ENCODE peak calls at places on chromosome 15, in nine cellular contexts. One of them, this sample, is unnamed.
A peak's percentile ranks its signal among the peaks of the same experiment; 100 is the strongest.

GRCh38 chr15:56794150-56794922 is 61.0 kb upstream of the ZNF280D start:
- DNase-seq in left lung: no peak
- DNase-seq in mucosa of descending colon: no peak
- DNase-seq in fibroblast of lung: peak; percentile 75
- DNase-seq in PC-3: no peak
- DNase-seq in left ventricle myocardium inferior: no peak
- DNase-seq in heart right ventricle: no peak
- DNase-seq in upper lobe of right lung: no peak
- DNase-seq in lower lobe of right lung: no peak
- DNase-seq in this sample: no peak

GRCh38 chr15:55587321-55588069 is 650 bp downstream of the PYGO1 start:
- DNase-seq in PC-3: peak; percentile 28
- DNase-seq in left lung: no peak
- DNase-seq in fibroblast of lung: peak; percentile 53
- DNase-seq in mucosa of descending colon: no peak
- DNase-seq in upper lobe of right lung: no peak
- DNase-seq in heart right ventricle: no peak
- DNase-seq in left ventricle myocardium inferior: peak; percentile 27
- DNase-seq in lower lobe of right lung: peak; percentile 55
- DNase-seq in this sample: peak; percentile 9

GRCh38 chr15:84807228-84807627 is 9.9 kb upstream of the ALPK3 start:
- DNase-seq in PC-3: no peak
- DNase-seq in heart right ventricle: no peak
- DNase-seq in left ventricle myocardium inferior: no peak
- DNase-seq in left lung: no peak
- DNase-seq in fibroblast of lung: no peak
- DNase-seq in mucosa of descending colon: no peak
- DNase-seq in upper lobe of right lung: no peak
- DNase-seq in lower lobe of right lung: no peak
- DNase-seq in this sample: no peak

GRCh38 chr15:28885630-28886430 is at the start of gene APBA2:
- DNase-seq in lower lobe of right lung: no peak
- DNase-seq in mucosa of descending colon: no peak
- DNase-seq in fibroblast of lung: peak; percentile 48
- DNase-seq in left ventricle myocardium inferior: no peak
- DNase-seq in heart right ventricle: no peak
- DNase-seq in PC-3: peak; percentile 56
- DNase-seq in left lung: no peak
- DNase-seq in upper lobe of right lung: no peak
- DNase-seq in this sample: no peak

GRCh38 chr15:40269604-40270003 is 13.3 kb downstream of the ANKRD63 start:
- DNase-seq in left ventricle myocardium inferior: no peak
- DNase-seq in left lung: no peak
- DNase-seq in heart right ventricle: no peak
- DNase-seq in mucosa of descending colon: no peak
- DNase-seq in fibroblast of lung: no peak
- DNase-seq in PC-3: no peak
- DNase-seq in lower lobe of right lung: no peak
- DNase-seq in upper lobe of right lung: no peak
- DNase-seq in this sample: no peak

GRCh38 chr15:55789066-55789660 is 46.2 kb upstream of the PRTG start:
- DNase-seq in heart right ventricle: peak; percentile 38
- DNase-seq in upper lobe of right lung: no peak
- DNase-seq in fibroblast of lung: no peak
- DNase-seq in left ventricle myocardium inferior: peak; percentile 20
- DNase-seq in left lung: no peak
- DNase-seq in PC-3: peak; percentile 37
- DNase-seq in mucosa of descending colon: peak; percentile 39
- DNase-seq in lower lobe of right lung: no peak
- DNase-seq in this sample: no peak

GRCh38 chr15:80844011-80844732 is 65.0 kb downstream of the CEMIP start:
- DNase-seq in left ventricle myocardium inferior: no peak
- DNase-seq in PC-3: peak; percentile 86
- DNase-seq in fibroblast of lung: no peak
- DNase-seq in left lung: no peak
- DNase-seq in mucosa of descending colon: no peak
- DNase-seq in upper lobe of right lung: no peak
- DNase-seq in lower lobe of right lung: no peak
- DNase-seq in heart right ventricle: no peak
- DNase-seq in this sample: no peak

GRCh38 chr15:82810863-82811421 is 1.5 kb downstream of the WHAMM start:
- DNase-seq in left lung: no peak
- DNase-seq in mucosa of descending colon: no peak
- DNase-seq in upper lobe of right lung: no peak
- DNase-seq in left ventricle myocardium inferior: no peak
- DNase-seq in fibroblast of lung: no peak
- DNase-seq in heart right ventricle: no peak
- DNase-seq in PC-3: peak; percentile 10
- DNase-seq in lower lobe of right lung: no peak
- DNase-seq in this sample: no peak

GRCh38 chr15:50458301-50458700 is 34.1 kb downstream of the USP8 start:
- DNase-seq in left lung: no peak
- DNase-seq in fibroblast of lung: no peak
- DNase-seq in PC-3: no peak
- DNase-seq in left ventricle myocardium inferior: no peak
- DNase-seq in mucosa of descending colon: no peak
- DNase-seq in upper lobe of right lung: no peak
- DNase-seq in lower lobe of right lung: no peak
- DNase-seq in heart right ventricle: no peak
- DNase-seq in this sample: no peak

GRCh38 chr15:63968122-63968524 is 78.2 kb downstream of the DAPK2 start:
- DNase-seq in lower lobe of right lung: no peak
- DNase-seq in mucosa of descending colon: peak; percentile 46
- DNase-seq in PC-3: no peak
- DNase-seq in heart right ventricle: no peak
- DNase-seq in fibroblast of lung: no peak
- DNase-seq in left lung: no peak
- DNase-seq in left ventricle myocardium inferior: no peak
- DNase-seq in upper lobe of right lung: no peak
- DNase-seq in this sample: no peak

GRCh38 chr15:85541744-85542143 is 161.3 kb downstream of the AKAP13 start:
- DNase-seq in mucosa of descending colon: no peak
- DNase-seq in PC-3: peak; percentile 29
- DNase-seq in lower lobe of right lung: no peak
- DNase-seq in left ventricle myocardium inferior: no peak
- DNase-seq in left lung: no peak
- DNase-seq in heart right ventricle: no peak
- DNase-seq in fibroblast of lung: no peak
- DNase-seq in upper lobe of right lung: no peak
- DNase-seq in this sample: peak; percentile 31

GRCh38 chr15:78047631-78048409 is 29.7 kb downstream of the TBC1D2B start:
- DNase-seq in fibroblast of lung: peak; percentile 72
- DNase-seq in heart right ventricle: no peak
- DNase-seq in mucosa of descending colon: no peak
- DNase-seq in left lung: no peak
- DNase-seq in lower lobe of right lung: peak; percentile 61
- DNase-seq in upper lobe of right lung: no peak
- DNase-seq in left ventricle myocardium inferior: no peak
- DNase-seq in PC-3: no peak
- DNase-seq in this sample: no peak

GRCh38 chr15:33810083-33810595 is 158.2 kb upstream of the CHRM5 start:
- DNase-seq in fibroblast of lung: peak; percentile 11
- DNase-seq in left ventricle myocardium inferior: no peak
- DNase-seq in lower lobe of right lung: no peak
- DNase-seq in upper lobe of right lung: no peak
- DNase-seq in PC-3: no peak
- DNase-seq in mucosa of descending colon: no peak
- DNase-seq in left lung: no peak
- DNase-seq in heart right ventricle: no peak
- DNase-seq in this sample: no peak

GRCh38 chr15:73650387-73651126 is 17.4 kb upstream of the NPTN start:
- DNase-seq in PC-3: no peak
- DNase-seq in left lung: no peak
- DNase-seq in left ventricle myocardium inferior: no peak
- DNase-seq in upper lobe of right lung: no peak
- DNase-seq in lower lobe of right lung: no peak
- DNase-seq in mucosa of descending colon: no peak
- DNase-seq in heart right ventricle: no peak
- DNase-seq in fibroblast of lung: peak; percentile 47
- DNase-seq in this sample: no peak

GRCh38 chr15:63833246-63833696 is 477 bp downstream of the HERC1 start:
- DNase-seq in heart right ventricle: peak; percentile 41
- DNase-seq in left ventricle myocardium inferior: peak; percentile 32
- DNase-seq in fibroblast of lung: peak; percentile 42
- DNase-seq in PC-3: peak; percentile 16
- DNase-seq in lower lobe of right lung: peak; percentile 68
- DNase-seq in left lung: peak; percentile 35
- DNase-seq in mucosa of descending colon: peak; percentile 68
- DNase-seq in upper lobe of right lung: peak; percentile 76
- DNase-seq in this sample: no peak

GRCh38 chr15:62391565-62392262 is 226.6 kb upstream of the C2CD4B start:
- DNase-seq in lower lobe of right lung: peak; percentile 53
- DNase-seq in mucosa of descending colon: peak; percentile 74
- DNase-seq in heart right ventricle: peak; percentile 70
- DNase-seq in left ventricle myocardium inferior: peak; percentile 63
- DNase-seq in fibroblast of lung: peak; percentile 64
- DNase-seq in PC-3: peak; percentile 36
- DNase-seq in left lung: peak; percentile 55
- DNase-seq in upper lobe of right lung: peak; percentile 78
- DNase-seq in this sample: peak; percentile 56
- TF ChIP-seq CTCF in lower lobe of right lung: peak; percentile 38
- TF ChIP-seq CTCF in mucosa of descending colon: no peak
- TF ChIP-seq CTCF in heart right ventricle: peak; percentile 42
- TF ChIP-seq CTCF in left ventricle myocardium inferior: peak; percentile 65
- TF ChIP-seq CTCF in fibroblast of lung: peak; percentile 54
- TF ChIP-seq CTCF in PC-3: peak; percentile 27
- TF ChIP-seq CTCF in left lung: no peak
- TF ChIP-seq CTCF in upper lobe of right lung: peak; percentile 36
- TF ChIP-seq CTCF in this sample: peak; percentile 21

DNA sequence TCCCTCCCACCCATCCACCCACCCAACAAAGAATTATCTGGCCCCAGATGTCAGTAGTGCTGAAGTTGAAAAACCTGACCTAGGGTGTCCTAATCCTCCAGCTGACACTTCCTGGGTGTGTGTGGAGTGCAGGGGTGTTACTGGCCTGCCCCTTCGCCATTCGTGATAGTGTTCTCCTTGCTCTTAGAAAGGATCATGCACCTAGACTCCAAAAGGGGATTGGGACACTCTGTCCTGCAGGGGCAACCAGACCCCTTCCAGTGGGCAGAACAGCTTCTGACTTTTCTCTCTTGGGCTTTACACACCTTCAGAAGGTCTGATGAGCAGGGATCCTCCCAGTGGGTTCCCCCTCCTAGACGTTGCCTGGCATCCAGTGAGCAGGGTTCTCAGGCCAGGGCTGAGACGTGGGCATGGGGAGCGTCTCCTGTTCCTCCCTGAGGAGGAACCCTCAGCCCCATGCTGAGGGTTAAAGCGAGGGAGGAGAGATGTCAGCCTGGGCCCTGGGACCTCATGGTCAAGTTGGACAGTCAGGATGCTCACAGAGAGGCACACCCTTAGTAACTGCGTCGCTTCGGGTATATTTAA is 75.0 kb downstream of the AAGAB start:
- DNase-seq in upper lobe of right lung: no peak
- DNase-seq in fibroblast of lung: no peak
- DNase-seq in PC-3: no peak
- DNase-seq in heart right ventricle: no peak
- DNase-seq in lower lobe of right lung: no peak
- DNase-seq in left lung: no peak
- DNase-seq in mucosa of descending colon: no peak
- DNase-seq in left ventricle myocardium inferior: no peak
- DNase-seq in this sample: no peak
- H3K36me3 ChIP-seq in upper lobe of right lung: peaks cover 10% of the 10 kb centered on the region
- H3K36me3 ChIP-seq in fibroblast of lung: peaks cover 39% of the 10 kb centered on the region
- H3K36me3 ChIP-seq in PC-3: peaks cover 63% of the 10 kb centered on the region
- H3K36me3 ChIP-seq in heart right ventricle: no peaks in the 10 kb centered on the region
- H3K36me3 ChIP-seq in lower lobe of right lung: peaks cover 18% of the 10 kb centered on the region
- H3K36me3 ChIP-seq in left lung: peaks cover 20% of the 10 kb centered on the region
- H3K36me3 ChIP-seq in mucosa of descending colon: no peaks in the 10 kb centered on the region
- H3K36me3 ChIP-seq in left ventricle myocardium inferior: peaks cover 32% of the 10 kb centered on the region
- H3K36me3 ChIP-seq in this sample: peaks cover 9% of the 10 kb centered on the region

GRCh38 chr15:68734886-68735285 is 85.8 kb downstream of the ANP32A start:
- DNase-seq in left ventricle myocardium inferior: no peak
- DNase-seq in fibroblast of lung: no peak
- DNase-seq in left lung: no peak
- DNase-seq in PC-3: no peak
- DNase-seq in heart right ventricle: no peak
- DNase-seq in lower lobe of right lung: no peak
- DNase-seq in mucosa of descending colon: no peak
- DNase-seq in upper lobe of right lung: no peak
- DNase-seq in this sample: no peak

GRCh38 chr15:68735610-68736009 is 85.1 kb downstream of the ANP32A start:
- DNase-seq in PC-3: no peak
- DNase-seq in left lung: no peak
- DNase-seq in left ventricle myocardium inferior: no peak
- DNase-seq in mucosa of descending colon: no peak
- DNase-seq in fibroblast of lung: no peak
- DNase-seq in heart right ventricle: no peak
- DNase-seq in upper lobe of right lung: no peak
- DNase-seq in lower lobe of right lung: no peak
- DNase-seq in this sample: no peak

GRCh38 chr15:68732451-68732850 is 88.2 kb downstream of the ANP32A start:
- DNase-seq in PC-3: no peak
- DNase-seq in lower lobe of right lung: no peak
- DNase-seq in left lung: no peak
- DNase-seq in heart right ventricle: no peak
- DNase-seq in left ventricle myocardium inferior: no peak
- DNase-seq in fibroblast of lung: no peak
- DNase-seq in mucosa of descending colon: no peak
- DNase-seq in upper lobe of right lung: no peak
- DNase-seq in this sample: no peak

GRCh38 chr15:68733666-68734065 is 87.0 kb downstream of the ANP32A start:
- DNase-seq in upper lobe of right lung: no peak
- DNase-seq in left ventricle myocardium inferior: no peak
- DNase-seq in heart right ventricle: no peak
- DNase-seq in PC-3: no peak
- DNase-seq in lower lobe of right lung: no peak
- DNase-seq in mucosa of descending colon: no peak
- DNase-seq in left lung: no peak
- DNase-seq in fibroblast of lung: no peak
- DNase-seq in this sample: no peak

DNA sequence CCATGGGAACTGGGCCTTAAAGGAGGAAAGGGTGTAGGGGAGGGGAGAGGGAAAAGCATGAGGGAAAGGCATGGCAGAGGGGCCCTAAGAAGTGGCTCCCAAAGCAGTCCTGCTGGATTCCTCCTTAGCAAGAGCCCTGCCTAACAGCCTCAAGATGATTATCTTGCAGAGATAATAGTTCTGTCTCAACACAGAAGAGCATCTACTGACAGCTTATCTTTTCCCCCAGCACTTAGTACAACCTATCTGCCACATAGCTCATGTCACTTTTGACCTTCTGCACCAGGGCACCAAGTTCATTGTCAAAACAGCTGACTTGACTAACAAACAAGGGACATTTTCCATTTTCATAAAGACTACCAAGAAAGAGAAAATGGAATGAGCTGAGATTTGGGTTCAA is 86.3 kb downstream of the ANP32A start:
- DNase-seq in fibroblast of lung: no peak
- DNase-seq in mucosa of descending colon: no peak
- DNase-seq in lower lobe of right lung: no peak
- DNase-seq in upper lobe of right lung: no peak
- DNase-seq in PC-3: no peak
- DNase-seq in heart right ventricle: no peak
- DNase-seq in left ventricle myocardium inferior: no peak
- DNase-seq in left lung: no peak
- DNase-seq in this sample: no peak
- H3K4me3 ChIP-seq in fibroblast of lung: no peak overlapping the region
- H3K4me3 ChIP-seq in mucosa of descending colon: no peak overlapping the region
- H3K4me3 ChIP-seq in lower lobe of right lung: no peak overlapping the region
- H3K4me3 ChIP-seq in upper lobe of right lung: no peak overlapping the region
- H3K4me3 ChIP-seq in PC-3: no peak overlapping the region
- H3K4me3 ChIP-seq in heart right ventricle: no peak overlapping the region
- H3K4me3 ChIP-seq in left ventricle myocardium inferior: no peak overlapping the region
- H3K4me3 ChIP-seq in left lung: no peak overlapping the region
- H3K4me3 ChIP-seq in this sample: no peak overlapping the region

GRCh38 chr15:65832549-65833364 is 36.5 kb upstream of the RAB11A start:
- DNase-seq in lower lobe of right lung: peak; percentile 85
- DNase-seq in fibroblast of lung: peak; percentile 88
- DNase-seq in heart right ventricle: peak; percentile 74
- DNase-seq in left ventricle myocardium inferior: peak; percentile 74
- DNase-seq in mucosa of descending colon: peak; percentile 82
- DNase-seq in upper lobe of right lung: peak; percentile 87
- DNase-seq in PC-3: peak; percentile 97
- DNase-seq in left lung: peak; percentile 84
- DNase-seq in this sample: peak; percentile 70
- TF ChIP-seq CTCF in lower lobe of right lung: peak; percentile 29
- TF ChIP-seq CTCF in fibroblast of lung: peak; percentile 18
- TF ChIP-seq CTCF in heart right ventricle: no peak
- TF ChIP-seq CTCF in left ventricle myocardium inferior: no peak
- TF ChIP-seq CTCF in mucosa of descending colon: no peak
- TF ChIP-seq CTCF in upper lobe of right lung: peak; percentile 28
- TF ChIP-seq CTCF in PC-3: peak; percentile 35
- TF ChIP-seq CTCF in left lung: no peak
- TF ChIP-seq CTCF in this sample: no peak